ENCODE peak calls at places on chromosomes 3 and 15, in nine cellular contexts. H, P, N, F, E, G, Z, C and V are unnamed samples.

GRCh38 chr3:138371070-138371950 is 22.9 kb downstream of the MRAS start:
- DNase-seq in F (no peak), Z (no peak), G (peak; percentile 32), P (peak; percentile 50), N (no peak), E (no peak), C (no peak), H (peak; percentile 3), V (no peak)

GRCh38 chr15:90881181-90881977 is 2.9 kb upstream of the FES start:
- DNase-seq in C (no peak), N (no peak), Z (no peak), P (no peak), E (no peak), F (no peak), H (no peak), G (no peak), V (no peak)

GRCh38 chr15:91924842-91925495 is 71.5 kb downstream of the SLCO3A1 start:
- DNase-seq in P (no peak), E (no peak), H (no peak), N (no peak), F (no peak), G (no peak), Z (no peak), C (no peak), V (no peak)

GRCh38 chr3:96354742-96355141 is 459.7 kb upstream of the EPHA6 start:
- DNase-seq in N (no peak), E (no peak), P (no peak), G (no peak), F (no peak), Z (no peak), H (no peak), C (no peak), V (no peak)

GRCh38 chr3:45137656-45138181 is 8.5 kb downstream of the CDCP1 start:
- DNase-seq in Z (no peak), G (no peak), P (no peak), N (no peak), F (no peak), E (peak; percentile 39), C (no peak), H (no peak), V (no peak)

GRCh38 chr15:69887018-69887417 is 210.7 kb downstream of the TLE3 start:
- DNase-seq in Z (no peak), P (no peak), H (no peak), E (no peak), C (no peak), F (no peak), N (no peak), G (no peak), V (no peak)

GRCh38 chr3:30288830-30289229 is 317.6 kb upstream of the TGFBR2 start:
- DNase-seq in F (no peak), H (no peak), P (no peak), G (no peak), C (no peak), E (no peak), Z (no peak), N (no peak), V (no peak)

GRCh38 chr15:39392469-39393047 is 188.3 kb upstream of the THBS1 start:
- DNase-seq in E (no peak), P (no peak), G (no peak), C (no peak), F (no peak), N (no peak), Z (no peak), H (no peak), V (no peak)

GRCh38 chr15:88989578-88989977 is 76.4 kb upstream of the MFGE8 start:
- DNase-seq in Z (no peak), P (no peak), G (no peak), E (no peak), C (no peak), H (no peak), F (no peak), N (no peak), V (no peak)

GRCh38 chr3:118932822-118933558 is 101.7 kb downstream of the IGSF11 start:
- DNase-seq in P (no peak), E (no peak), F (no peak), H (peak; percentile 70), Z (no peak), C (peak; percentile 33), G (no peak), N (peak; percentile 45), V (no peak)

GRCh38 chr15:64634020-64634419 is 141.4 kb downstream of the RBPMS2 start:
- DNase-seq in N (no peak), H (no peak), G (peak; percentile 69), C (no peak), E (peak; percentile 25), F (no peak), P (peak; percentile 23), Z (peak; percentile 24), V (no peak)

GRCh38 chr3:4358273-4358672 is 55.1 kb downstream of the SETMAR start:
- DNase-seq in G (no peak), H (no peak), F (no peak), C (no peak), N (no peak), Z (no peak), P (no peak), E (no peak), V (no peak)
- TF ChIP-seq POLR2AphosphoS5 in G (no peak), H (no peak), F (no peak), C (no peak), N (no peak), Z (no peak), P (no peak), E (no peak), V (no peak)

DNA sequence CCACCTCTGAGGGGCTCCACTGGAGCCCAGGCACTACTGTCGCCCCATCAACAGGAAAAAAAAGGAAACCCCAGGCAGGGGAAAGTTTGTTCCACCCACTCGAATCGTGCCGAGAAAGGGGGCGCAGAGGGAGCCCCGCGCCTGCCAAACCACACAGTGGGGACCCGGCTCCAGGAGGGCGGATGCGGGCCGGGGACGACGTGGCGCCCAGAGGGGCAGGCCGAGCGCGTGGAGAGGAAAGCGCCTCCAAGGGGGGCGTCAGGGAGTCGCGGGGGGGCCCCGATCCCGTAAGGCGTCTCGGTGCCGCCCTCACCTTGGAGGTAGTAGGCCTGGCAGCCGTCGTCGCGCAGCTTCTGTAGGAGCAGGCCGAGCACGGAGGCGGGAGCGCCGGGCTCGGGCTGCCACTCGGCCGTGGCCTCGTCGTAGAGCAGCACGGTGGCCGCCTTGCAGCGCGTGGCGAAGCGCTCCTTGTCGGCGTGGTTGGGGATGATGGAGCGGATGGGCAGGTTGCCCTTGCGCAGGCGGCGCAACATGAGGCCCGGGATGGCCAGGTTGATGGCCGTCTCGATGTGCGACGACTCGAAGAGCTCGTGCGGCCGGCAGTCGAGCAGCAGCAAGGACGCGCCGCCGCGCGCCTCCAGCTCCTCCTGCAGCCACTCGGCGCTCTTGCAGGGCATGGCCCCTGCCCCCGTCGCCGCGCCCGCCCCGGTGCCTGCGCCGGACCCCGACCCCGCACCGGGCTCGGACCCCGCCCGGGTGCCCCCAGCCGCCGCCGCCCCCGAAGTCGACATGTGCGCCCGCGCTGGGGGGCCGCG is 627 bp downstream of the DUSP7 start:
- DNase-seq in F (no peak), Z (peak; percentile 36), G (peak; percentile 45), C (no peak), E (peak; percentile 81), H (peak; percentile 75), N (no peak), P (no peak), V (no peak)
- TF ChIP-seq POLR2AphosphoS5 in F (no peak), Z (no peak), G (peak; percentile 25), C (no peak), E (no peak), H (no peak), N (no peak), P (no peak), V (no peak)

DNA sequence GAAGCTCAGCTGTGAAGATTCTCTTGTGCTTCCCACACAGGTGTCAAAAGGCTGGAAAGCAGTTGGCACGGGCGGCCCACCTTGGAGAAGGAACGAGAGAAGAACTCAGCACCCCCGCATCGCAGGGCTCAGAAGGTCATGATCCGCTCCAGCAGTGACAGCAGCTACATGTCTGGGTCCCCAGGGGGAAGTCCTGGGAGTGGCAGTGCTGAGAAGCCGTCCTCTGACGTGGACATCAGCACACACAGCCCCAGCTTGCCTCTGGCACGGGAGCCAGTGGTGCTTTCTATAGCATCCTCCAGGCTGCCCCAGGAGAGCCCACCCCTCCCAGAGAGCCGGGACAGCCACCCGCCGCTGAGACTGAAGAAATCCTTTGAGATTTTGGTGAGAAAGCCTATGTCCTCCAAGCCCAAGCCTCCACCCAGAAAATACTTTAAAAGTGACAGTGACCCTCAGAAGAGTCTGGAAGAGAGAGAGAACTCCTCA is 31.4 kb downstream of the STARD5 start:
- DNase-seq in P (no peak), C (no peak), F (no peak), E (no peak), G (no peak), N (no peak), H (no peak), Z (peak; percentile 71), V (no peak)
- TF ChIP-seq POLR2AphosphoS5 in P (peak; percentile 45), C (no peak), F (no peak), E (no peak), G (no peak), N (no peak), H (no peak), Z (peak; percentile 13), V (no peak)

DNA sequence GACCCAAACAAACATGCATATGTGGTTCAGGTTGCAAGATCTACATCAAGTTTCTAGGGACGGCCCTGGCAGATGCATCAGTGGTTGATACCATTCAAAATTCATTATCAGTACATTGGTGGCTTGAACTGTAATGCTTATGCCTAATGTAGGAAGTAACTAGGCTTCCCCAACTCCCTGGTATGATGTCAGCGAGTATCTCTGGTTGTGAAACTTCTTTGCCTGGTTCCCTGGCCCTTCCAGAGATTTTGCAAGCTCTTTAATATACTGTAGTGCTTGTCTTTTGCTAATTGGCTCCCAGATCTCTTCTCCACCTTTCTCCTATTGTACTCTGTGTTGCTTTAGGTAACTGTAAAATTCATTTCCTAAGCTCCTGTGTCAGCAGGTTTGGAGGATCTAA is 114.8 kb upstream of the RARB start:
- DNase-seq in E (no peak), N (no peak), F (no peak), G (peak; percentile 51), H (no peak), P (no peak), C (no peak), Z (no peak), V (no peak)
- TF ChIP-seq POLR2AphosphoS5 in E (no peak), N (no peak), F (no peak), G (no peak), H (no peak), P (no peak), C (no peak), Z (no peak), V (no peak)

DNA sequence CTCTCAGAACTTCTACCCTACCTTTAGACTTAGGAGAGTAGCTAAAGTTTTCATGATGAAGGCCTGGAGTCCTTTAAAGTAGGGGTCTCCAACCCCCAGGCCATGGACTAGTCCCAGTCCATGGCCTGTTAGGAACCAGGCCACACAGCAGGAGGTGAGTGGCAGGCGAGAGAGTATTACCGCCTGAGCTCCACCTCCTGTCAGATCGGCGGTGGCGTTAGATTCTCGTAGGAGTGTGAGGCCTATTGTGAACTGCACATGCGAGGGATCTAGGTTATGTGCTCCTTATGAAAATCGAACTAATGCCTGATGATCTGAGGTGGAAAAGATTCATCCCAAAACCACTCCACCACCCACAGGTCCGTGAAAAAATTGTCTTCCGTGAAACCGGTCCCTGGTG is 18.3 kb upstream of the CACNA2D3 start:
- DNase-seq in G (no peak), C (no peak), P (no peak), F (no peak), Z (no peak), E (no peak), N (no peak), H (no peak), V (no peak)
- TF ChIP-seq POLR2AphosphoS5 in G (no peak), C (no peak), P (no peak), F (no peak), Z (no peak), E (no peak), N (no peak), H (no peak), V (no peak)